ENCODE peak calls at places on chromosomes 4 and X, in eight cellular contexts. One of them, this sample, is unnamed.

GRCh38 chr4:100848865-100849264 is 331.0 kb upstream of the EMCN start:
- DNase-seq in H1: no peak
- DNase-seq in breast epithelium: no peak
- DNase-seq in A673: peak; percentile 48
- DNase-seq in Caco-2: peak; percentile 40
- DNase-seq in CD4-positive, alpha-beta T cell: no peak
- DNase-seq in transverse colon: no peak
- DNase-seq in tibial artery: no peak
- DNase-seq in this sample: peak; percentile 13

GRCh38 chr4:146269228-146269653 is 54.9 kb downstream of the REELD1 start:
- DNase-seq in H1: no peak
- DNase-seq in breast epithelium: no peak
- DNase-seq in A673: no peak
- DNase-seq in Caco-2: no peak
- DNase-seq in CD4-positive, alpha-beta T cell: no peak
- DNase-seq in transverse colon: no peak
- DNase-seq in tibial artery: no peak
- DNase-seq in this sample: no peak

GRCh38 chr4:170080496-170080895 is 9.3 kb downstream of the AADAT start:
- DNase-seq in H1: no peak
- DNase-seq in breast epithelium: no peak
- DNase-seq in A673: no peak
- DNase-seq in Caco-2: no peak
- DNase-seq in CD4-positive, alpha-beta T cell: no peak
- DNase-seq in transverse colon: no peak
- DNase-seq in tibial artery: no peak
- DNase-seq in this sample: no peak

GRCh38 chr4:113637363-113637762 is 124.2 kb downstream of the CAMK2D start:
- DNase-seq in H1: no peak
- DNase-seq in breast epithelium: no peak
- DNase-seq in A673: no peak
- DNase-seq in Caco-2: no peak
- DNase-seq in CD4-positive, alpha-beta T cell: no peak
- DNase-seq in transverse colon: no peak
- DNase-seq in tibial artery: no peak
- DNase-seq in this sample: no peak

GRCh38 chrX:65522739-65523372 is 11.7 kb downstream of the LAS1L start:
- DNase-seq in H1: no peak
- DNase-seq in breast epithelium: no peak
- DNase-seq in A673: no peak
- DNase-seq in Caco-2: no peak
- DNase-seq in CD4-positive, alpha-beta T cell: no peak
- DNase-seq in transverse colon: no peak
- DNase-seq in tibial artery: no peak
- DNase-seq in this sample: no peak

GRCh38 chr4:80215449-80216052 is 18.2 kb downstream of the PRDM8 start:
- DNase-seq in H1: no peak
- DNase-seq in breast epithelium: no peak
- DNase-seq in A673: peak; percentile 23
- DNase-seq in Caco-2: no peak
- DNase-seq in CD4-positive, alpha-beta T cell: no peak
- DNase-seq in transverse colon: no peak
- DNase-seq in tibial artery: no peak
- DNase-seq in this sample: no peak

GRCh38 chr4:116636917-116637316 is 448.5 kb downstream of the TRAM1L1 start:
- DNase-seq in H1: no peak
- DNase-seq in breast epithelium: no peak
- DNase-seq in A673: no peak
- DNase-seq in Caco-2: no peak
- DNase-seq in CD4-positive, alpha-beta T cell: no peak
- DNase-seq in transverse colon: no peak
- DNase-seq in tibial artery: no peak
- DNase-seq in this sample: no peak

GRCh38 chr4:5566991-5567390 is 141.4 kb downstream of the EVC2 start:
- DNase-seq in H1: no peak
- DNase-seq in breast epithelium: no peak
- DNase-seq in A673: no peak
- DNase-seq in Caco-2: no peak
- DNase-seq in CD4-positive, alpha-beta T cell: no peak
- DNase-seq in transverse colon: no peak
- DNase-seq in tibial artery: no peak
- DNase-seq in this sample: no peak

GRCh38 chrX:10681167-10681566 is 60.8 kb upstream of the MID1 start:
- DNase-seq in H1: no peak
- DNase-seq in breast epithelium: no peak
- DNase-seq in A673: no peak
- DNase-seq in Caco-2: no peak
- DNase-seq in CD4-positive, alpha-beta T cell: no peak
- DNase-seq in transverse colon: no peak
- DNase-seq in tibial artery: no peak
- DNase-seq in this sample: no peak

GRCh38 chr4:149084128-149084527 is 641.9 kb upstream of the NR3C2 start:
- DNase-seq in H1: no peak
- DNase-seq in breast epithelium: no peak
- DNase-seq in A673: no peak
- DNase-seq in Caco-2: no peak
- DNase-seq in CD4-positive, alpha-beta T cell: no peak
- DNase-seq in transverse colon: no peak
- DNase-seq in tibial artery: no peak
- DNase-seq in this sample: no peak

GRCh38 chr4:177301127-177301639 is 8.5 kb upstream of the NEIL3 start:
- DNase-seq in H1: no peak
- DNase-seq in breast epithelium: no peak
- DNase-seq in A673: no peak
- DNase-seq in Caco-2: no peak
- DNase-seq in CD4-positive, alpha-beta T cell: no peak
- DNase-seq in transverse colon: no peak
- DNase-seq in tibial artery: no peak
- DNase-seq in this sample: no peak

GRCh38 chrX:118519411-118520205 is 24.0 kb downstream of the DOCK11 start:
- DNase-seq in H1: no peak
- DNase-seq in breast epithelium: no peak
- DNase-seq in A673: no peak
- DNase-seq in Caco-2: no peak
- DNase-seq in CD4-positive, alpha-beta T cell: no peak
- DNase-seq in transverse colon: no peak
- DNase-seq in tibial artery: no peak
- DNase-seq in this sample: no peak

GRCh38 chr4:2798399-2799301 is 5.8 kb downstream of the SH3BP2 start:
- DNase-seq in H1: no peak
- DNase-seq in breast epithelium: no peak
- DNase-seq in A673: no peak
- DNase-seq in Caco-2: peak; percentile 30
- DNase-seq in CD4-positive, alpha-beta T cell: no peak
- DNase-seq in transverse colon: peak; percentile 84
- DNase-seq in tibial artery: peak; percentile 81
- DNase-seq in this sample: peak; percentile 23

GRCh38 chr4:74161676-74162450 is 3.9 kb downstream of the MTHFD2L start:
- DNase-seq in H1: no peak
- DNase-seq in breast epithelium: no peak
- DNase-seq in A673: no peak
- DNase-seq in Caco-2: no peak
- DNase-seq in CD4-positive, alpha-beta T cell: no peak
- DNase-seq in transverse colon: no peak
- DNase-seq in tibial artery: no peak
- DNase-seq in this sample: no peak

GRCh38 chr4:151166662-151167061 is 67.2 kb downstream of the RPS3A start:
- DNase-seq in H1: no peak
- DNase-seq in breast epithelium: no peak
- DNase-seq in A673: no peak
- DNase-seq in Caco-2: no peak
- DNase-seq in CD4-positive, alpha-beta T cell: no peak
- DNase-seq in transverse colon: no peak
- DNase-seq in tibial artery: no peak
- DNase-seq in this sample: no peak

GRCh38 chr4:26174033-26174432 is 146.8 kb upstream of the RBPJ start:
- DNase-seq in H1: no peak
- DNase-seq in breast epithelium: no peak
- DNase-seq in A673: no peak
- DNase-seq in Caco-2: peak; percentile 62
- DNase-seq in CD4-positive, alpha-beta T cell: no peak
- DNase-seq in transverse colon: no peak
- DNase-seq in tibial artery: no peak
- DNase-seq in this sample: no peak

GRCh38 chrX:150211988-150212387 is 151.1 kb upstream of the MAMLD1 start:
- DNase-seq in H1: no peak
- DNase-seq in breast epithelium: no peak
- DNase-seq in A673: no peak
- DNase-seq in Caco-2: no peak
- DNase-seq in CD4-positive, alpha-beta T cell: no peak
- DNase-seq in transverse colon: no peak
- DNase-seq in tibial artery: no peak
- DNase-seq in this sample: no peak

GRCh38 chrX:144566592-144566991 is 680.7 kb upstream of the SPANXN1 start:
- DNase-seq in H1: peak; percentile 47
- DNase-seq in breast epithelium: no peak
- DNase-seq in A673: no peak
- DNase-seq in Caco-2: no peak
- DNase-seq in CD4-positive, alpha-beta T cell: no peak
- DNase-seq in transverse colon: no peak
- DNase-seq in tibial artery: no peak
- DNase-seq in this sample: peak; percentile 10
- H3K9me3 ChIP-seq in H1: no peaks in the 10 kb centered on the region
- H3K9me3 ChIP-seq in breast epithelium: no peaks in the 10 kb centered on the region
- H3K9me3 ChIP-seq in A673: peaks cover 36% of the 10 kb centered on the region
- H3K9me3 ChIP-seq in Caco-2: no peaks in the 10 kb centered on the region
- H3K9me3 ChIP-seq in CD4-positive, alpha-beta T cell: no peaks in the 10 kb centered on the region
- H3K9me3 ChIP-seq in transverse colon: no peaks in the 10 kb centered on the region
- H3K9me3 ChIP-seq in tibial artery: no peaks in the 10 kb centered on the region
- H3K9me3 ChIP-seq in this sample: no peaks in the 10 kb centered on the region

GRCh38 chr4:1112821-1113182 is 562 bp downstream of the RNF212 start:
- DNase-seq in H1: no peak
- DNase-seq in breast epithelium: no peak
- DNase-seq in A673: no peak
- DNase-seq in Caco-2: no peak
- DNase-seq in CD4-positive, alpha-beta T cell: no peak
- DNase-seq in transverse colon: no peak
- DNase-seq in tibial artery: no peak
- DNase-seq in this sample: no peak

GRCh38 chr4:1115528-1116293 is 2.3 kb upstream of the RNF212 start:
- DNase-seq in H1: no peak
- DNase-seq in breast epithelium: no peak
- DNase-seq in A673: no peak
- DNase-seq in Caco-2: no peak
- DNase-seq in CD4-positive, alpha-beta T cell: no peak
- DNase-seq in transverse colon: no peak
- DNase-seq in tibial artery: no peak
- DNase-seq in this sample: no peak

GRCh38 chr4:1112174-1112820 is 1.1 kb downstream of the RNF212 start:
- DNase-seq in H1: no peak
- DNase-seq in breast epithelium: no peak
- DNase-seq in A673: no peak
- DNase-seq in Caco-2: no peak
- DNase-seq in CD4-positive, alpha-beta T cell: no peak
- DNase-seq in transverse colon: no peak
- DNase-seq in tibial artery: no peak
- DNase-seq in this sample: no peak

GRCh38 chr4:1113311-1114009 is at the start of gene RNF212:
- DNase-seq in H1: peak; percentile 80
- DNase-seq in breast epithelium: no peak
- DNase-seq in A673: peak; percentile 12
- DNase-seq in Caco-2: no peak
- DNase-seq in CD4-positive, alpha-beta T cell: peak; percentile 33
- DNase-seq in transverse colon: peak; percentile 36
- DNase-seq in tibial artery: no peak
- DNase-seq in this sample: no peak

DNA sequence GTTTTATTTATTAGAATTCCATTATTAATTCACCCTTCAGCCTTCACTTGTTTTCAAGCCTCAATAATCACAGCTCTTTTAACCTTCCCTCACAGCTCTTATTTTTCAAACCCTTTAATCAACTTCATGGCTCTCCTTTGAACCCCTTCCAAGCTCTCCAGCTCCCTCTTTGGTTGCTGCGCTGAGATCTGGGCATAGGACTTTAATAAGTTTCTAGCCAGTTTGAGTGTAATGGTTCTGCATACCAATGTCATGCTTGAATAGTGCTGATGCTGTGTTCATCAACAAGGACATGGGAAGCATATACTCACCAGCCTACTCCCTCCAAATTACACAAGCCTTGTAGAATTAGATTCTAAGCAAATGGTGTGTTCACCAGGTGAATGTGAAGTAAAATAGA is 3.5 kb upstream of the RNF212 start:
- DNase-seq in H1: no peak
- DNase-seq in breast epithelium: no peak
- DNase-seq in A673: no peak
- DNase-seq in Caco-2: no peak
- DNase-seq in CD4-positive, alpha-beta T cell: no peak
- DNase-seq in transverse colon: no peak
- DNase-seq in tibial artery: no peak
- DNase-seq in this sample: no peak
- TF ChIP-seq CTCF in H1: no peak
- TF ChIP-seq CTCF in breast epithelium: no peak
- TF ChIP-seq CTCF in A673: peak; percentile 18
- TF ChIP-seq CTCF in Caco-2: no peak
- TF ChIP-seq CTCF in CD4-positive, alpha-beta T cell: no peak
- TF ChIP-seq CTCF in transverse colon: no peak
- TF ChIP-seq CTCF in tibial artery: no peak
- TF ChIP-seq CTCF in this sample: peak; percentile 48

DNA sequence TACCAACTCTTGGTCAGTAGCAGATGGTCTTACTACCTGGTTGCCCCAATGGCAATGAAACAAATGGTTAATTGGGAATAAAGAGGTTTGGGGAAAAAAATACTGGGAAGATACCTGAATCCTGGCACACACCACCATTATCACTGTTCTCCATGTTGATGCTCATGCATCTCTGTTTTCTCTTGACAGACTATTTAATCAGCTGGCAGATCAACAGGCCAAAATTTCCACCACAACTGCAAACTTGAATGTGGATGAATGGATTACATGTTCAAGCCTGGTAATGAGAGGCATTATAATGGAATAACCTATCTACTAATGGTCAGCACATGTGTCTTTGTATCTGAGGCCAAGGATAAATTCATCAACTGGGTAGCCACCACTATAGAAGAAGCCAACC is 45.7 kb downstream of the ZNF721 start:
- DNase-seq in H1: no peak
- DNase-seq in breast epithelium: no peak
- DNase-seq in A673: no peak
- DNase-seq in Caco-2: no peak
- DNase-seq in CD4-positive, alpha-beta T cell: no peak
- DNase-seq in transverse colon: no peak
- DNase-seq in tibial artery: no peak
- DNase-seq in this sample: no peak
- H3K9me3 ChIP-seq in H1: peaks cover 80% of the 10 kb centered on the region
- H3K9me3 ChIP-seq in breast epithelium: peaks cover 100% of the 10 kb centered on the region
- H3K9me3 ChIP-seq in A673: peaks cover 82% of the 10 kb centered on the region
- H3K9me3 ChIP-seq in Caco-2: peaks cover 61% of the 10 kb centered on the region
- H3K9me3 ChIP-seq in CD4-positive, alpha-beta T cell: peaks cover 95% of the 10 kb centered on the region
- H3K9me3 ChIP-seq in transverse colon: peaks cover 88% of the 10 kb centered on the region
- H3K9me3 ChIP-seq in tibial artery: peaks cover 89% of the 10 kb centered on the region
- H3K9me3 ChIP-seq in this sample: peaks cover 76% of the 10 kb centered on the region

DNA sequence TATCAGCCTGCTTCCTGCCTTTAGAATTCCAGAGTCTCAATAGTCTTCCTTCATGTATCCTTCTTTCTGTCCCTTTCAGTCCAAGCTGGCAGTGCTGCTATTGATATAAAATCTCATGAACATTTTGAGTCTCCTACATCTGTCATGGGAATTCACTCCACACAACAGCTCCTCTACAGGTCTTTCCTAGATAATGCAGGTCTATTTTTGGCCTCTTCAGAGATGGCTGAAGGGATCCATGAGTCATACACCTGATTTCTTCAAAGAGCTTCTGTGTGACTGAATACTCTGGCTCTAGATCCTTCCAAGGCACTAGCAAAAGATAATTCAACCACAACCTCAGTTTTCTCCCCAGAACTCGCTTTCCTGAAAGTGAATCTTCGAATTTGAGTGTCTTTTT is 115.4 kb downstream of the STPG2 start:
- DNase-seq in H1: no peak
- DNase-seq in breast epithelium: no peak
- DNase-seq in A673: peak; percentile 6
- DNase-seq in Caco-2: no peak
- DNase-seq in CD4-positive, alpha-beta T cell: no peak
- DNase-seq in transverse colon: no peak
- DNase-seq in tibial artery: no peak
- DNase-seq in this sample: no peak
- TF ChIP-seq CTCF in H1: peak; percentile 21
- TF ChIP-seq CTCF in breast epithelium: no peak
- TF ChIP-seq CTCF in A673: peak; percentile 20
- TF ChIP-seq CTCF in Caco-2: peak; percentile 44
- TF ChIP-seq CTCF in CD4-positive, alpha-beta T cell: no peak
- TF ChIP-seq CTCF in transverse colon: no peak
- TF ChIP-seq CTCF in tibial artery: no peak
- TF ChIP-seq CTCF in this sample: peak; percentile 33

This sample was measured in WERI-Rb-1.